ENCODE peak calls at places on chromosome 19, in nine cellular contexts. F is choroid plexus epithelial cell, I is A549, H is GM12865, K is progenitor cell of endocrine pancreas, S is Calu3, D is dorsolateral prefrontal cortex, E is endodermal cell, L is left lung. G is an unnamed sample.

GRCh38 chr19:1453525-1454371 is 3.8 kb downstream of the APC2 start:
- DNase-seq in F (no peak), I (no peak), H (no peak), S (no peak), K (no peak), L (no peak), E (peak), D (peak), G (no peak)

GRCh38 chr19:52234406-52234805 is 35.0 kb upstream of the ZNF766 start:
- DNase-seq in E (no peak), S (no peak), H (no peak), K (no peak), F (no peak), L (no peak), D (no peak), I (no peak), G (no peak)

GRCh38 chr19:17303940-17304267 is 679 bp upstream of the ABHD8 start:
- DNase-seq in D (no peak), I (no peak), F (no peak), S (no peak), L (no peak), E (no peak), H (no peak), K (no peak), G (no peak)

GRCh38 chr19:33639034-33639681 is 17.4 kb downstream of the CHST8 start:
- DNase-seq in F (no peak), L (no peak), S (no peak), I (no peak), E (no peak), H (no peak), D (no peak), K (no peak), G (no peak)

GRCh38 chr19:47580397-47580796 is 7.4 kb upstream of the ZNF541 start:
- DNase-seq in H (no peak), E (no peak), S (no peak), L (no peak), F (no peak), D (no peak), I (no peak), K (no peak), G (no peak)

GRCh38 chr19:13929340-13929739 is 8.9 kb downstream of the PODNL1 start:
- DNase-seq in S (no peak), E (no peak), I (no peak), H (no peak), F (no peak), L (no peak), K (no peak), D (no peak), G (no peak)

GRCh38 chr19:18657590-18658365 is 20.9 kb downstream of the KLHL26 start:
- DNase-seq in D (no peak), H (peak), E (peak), L (peak), K (no peak), S (no peak), F (peak), I (no peak), G (no peak)

GRCh38 chr19:2150794-2151338 is 500 bp downstream of the AP3D1 start:
- DNase-seq in I (no peak), S (no peak), L (no peak), H (peak), F (no peak), E (no peak), K (peak), D (no peak), G (no peak)

GRCh38 chr19:45508931-45509691 is 1.8 kb downstream of the VASP start:
- DNase-seq in S (peak), L (peak), I (peak), F (peak), D (no peak), E (peak), H (peak), K (no peak), G (peak)

GRCh38 chr19:2144190-2144589 is 7.2 kb downstream of the AP3D1 start:
- DNase-seq in H (no peak), K (no peak), I (no peak), L (no peak), E (no peak), F (no peak), S (no peak), D (no peak), G (no peak)

GRCh38 chr19:46728208-46728607 is 11.3 kb upstream of the PRKD2 start:
- DNase-seq in S (no peak), L (no peak), I (no peak), D (no peak), K (no peak), E (no peak), F (no peak), H (no peak), G (no peak)

GRCh38 chr19:37551123-37551993 is 43.2 kb downstream of the ZNF571 start:
- DNase-seq in L (no peak), I (no peak), D (no peak), K (no peak), S (no peak), F (peak), E (peak), H (peak), G (peak)

GRCh38 chr19:42497492-42498226 is 30.6 kb downstream of the CEACAM1 start:
- DNase-seq in H (peak), D (no peak), F (no peak), K (peak), L (no peak), S (peak), I (peak), E (no peak), G (no peak)

GRCh38 chr19:2549701-2550191 is 73.8 kb downstream of the GADD45B start:
- DNase-seq in I (no peak), K (no peak), D (peak), H (no peak), F (peak), S (no peak), E (no peak), L (peak), G (no peak)

GRCh38 chr19:23991170-23991569 is 76.5 kb downstream of the ZNF726 start:
- DNase-seq in H (no peak), D (no peak), F (peak), L (no peak), K (no peak), I (no peak), E (no peak), S (peak), G (no peak)

GRCh38 chr19:532578-533484 is 1.3 kb downstream of the CDC34 start:
- DNase-seq in H (peak), I (peak), L (no peak), E (peak), F (peak), D (peak), S (peak), K (no peak), G (no peak)

GRCh38 chr19:4684312-4685095 is 14.4 kb upstream of the MYDGF start:
- DNase-seq in F (no peak), L (no peak), D (peak), H (no peak), E (no peak), I (no peak), S (no peak), K (no peak), G (no peak)

GRCh38 chr19:7833225-7834156 is 3.5 kb downstream of the EVI5L start:
- DNase-seq in D (peak), I (no peak), E (no peak), K (no peak), H (no peak), S (peak), F (peak), L (peak), G (no peak)

GRCh38 chr19:2815923-2816322 is 3.7 kb upstream of the ZNF554 start:
- DNase-seq in D (no peak), H (no peak), K (no peak), I (no peak), E (no peak), L (no peak), S (no peak), F (no peak), G (no peak)

GRCh38 chr19:29527500-29528328 is 1.9 kb downstream of the VSTM2B start:
- DNase-seq in I (peak), S (no peak), K (no peak), F (no peak), E (no peak), H (no peak), L (no peak), D (no peak), G (no peak)

GRCh38 chr19:39083599-39083982 is 577 bp upstream of the ACP7 start:
- DNase-seq in E (peak), H (no peak), D (no peak), S (no peak), L (no peak), F (no peak), K (no peak), I (no peak), G (no peak)

GRCh38 chr19:29779921-29780320 is 31.9 kb upstream of the CCNE1 start:
- DNase-seq in I (no peak), D (no peak), L (no peak), F (no peak), E (peak), K (no peak), S (no peak), H (peak), G (no peak)

GRCh38 chr19:12784394-12784870 is 6.9 kb upstream of the JUNB start:
- DNase-seq in L (no peak), E (no peak), I (no peak), K (no peak), F (no peak), H (peak), S (peak), D (no peak), G (no peak)

GRCh38 chr19:18429717-18430416 is 8.1 kb downstream of the ISYNA1 start:
- DNase-seq in E (peak), K (no peak), D (no peak), I (no peak), H (no peak), F (peak), S (no peak), L (no peak), G (no peak)

GRCh38 chr19:1016647-1017114 is 4.2 kb downstream of the TMEM259 start:
- DNase-seq in K (no peak), H (no peak), D (no peak), E (no peak), S (no peak), F (peak), I (no peak), L (no peak), G (no peak)

GRCh38 chr19:38183227-38183914 is 40.7 kb downstream of the DPF1 start:
- DNase-seq in K (no peak), F (peak), S (no peak), E (peak), H (no peak), D (no peak), L (no peak), I (no peak), G (no peak)

GRCh38 chr19:47257411-47258169 is 1.3 kb downstream of the CCDC9 start:
- DNase-seq in K (no peak), D (no peak), H (no peak), L (no peak), I (no peak), S (no peak), E (no peak), F (no peak), G (no peak)

GRCh38 chr19:4597975-4598671 is 38.6 kb upstream of the SEMA6B start:
- DNase-seq in H (peak), K (no peak), L (no peak), S (peak), D (no peak), F (no peak), E (peak), I (peak), G (no peak)

GRCh38 chr19:14015454-14016035 is 9.4 kb upstream of the RFX1 start:
- DNase-seq in D (no peak), F (no peak), L (no peak), K (no peak), E (no peak), H (peak), S (no peak), I (no peak), G (no peak)

GRCh38 chr19:35991731-35992450 is 3.1 kb upstream of the SDHAF1 start:
- DNase-seq in K (no peak), E (no peak), L (no peak), D (no peak), I (no peak), S (no peak), F (no peak), H (no peak), G (no peak)

GRCh38 chr19:30799854-30800755 is 427.9 kb downstream of the ZNF536 start:
- DNase-seq in I (peak), K (peak), H (no peak), L (peak), D (peak), E (peak), F (no peak), S (no peak), G (no peak)

GRCh38 chr19:45960595-45961235 is 12.9 kb downstream of the NOVA2 start:
- DNase-seq in S (peak), H (no peak), E (peak), K (no peak), F (no peak), I (no peak), L (no peak), D (no peak), G (no peak)

GRCh38 chr19:51339687-51340656 is 2.0 kb downstream of the VSIG10L start:
- DNase-seq in D (peak), F (peak), H (peak), L (peak), I (peak), S (peak), K (peak), E (peak), G (peak)

GRCh38 chr19:35869327-35870123 is 1.2 kb downstream of the APLP1 start:
- DNase-seq in E (peak), K (peak), L (peak), F (peak), S (peak), H (peak), I (peak), D (peak), G (peak)

GRCh38 chr19:14558370-14559066 is 13.3 kb downstream of the NDUFB7 start:
- DNase-seq in L (no peak), H (no peak), E (no peak), S (no peak), I (no peak), F (no peak), D (no peak), K (no peak), G (no peak)

GRCh38 chr19:14683439-14683838 is 6.4 kb upstream of the ZNF333 start:
- DNase-seq in E (no peak), L (peak), H (no peak), D (no peak), K (no peak), I (no peak), F (no peak), S (no peak), G (no peak)

GRCh38 chr19:58362272-58362994 is at the start of gene ZNF497:
- DNase-seq in F (peak), S (peak), E (peak), I (peak), D (peak), H (peak), K (peak), L (peak), G (peak)

GRCh38 chr19:6476155-6476895 is 5.3 kb downstream of the DENND1C start:
- DNase-seq in K (peak), L (peak), F (peak), H (peak), I (peak), D (peak), S (peak), E (peak), G (peak)
- TF ChIP-seq CTCF in K (no peak), L (no peak), F (no peak), H (no peak), I (no peak), D (no peak), S (no peak), E (no peak), G (no peak)

DNA sequence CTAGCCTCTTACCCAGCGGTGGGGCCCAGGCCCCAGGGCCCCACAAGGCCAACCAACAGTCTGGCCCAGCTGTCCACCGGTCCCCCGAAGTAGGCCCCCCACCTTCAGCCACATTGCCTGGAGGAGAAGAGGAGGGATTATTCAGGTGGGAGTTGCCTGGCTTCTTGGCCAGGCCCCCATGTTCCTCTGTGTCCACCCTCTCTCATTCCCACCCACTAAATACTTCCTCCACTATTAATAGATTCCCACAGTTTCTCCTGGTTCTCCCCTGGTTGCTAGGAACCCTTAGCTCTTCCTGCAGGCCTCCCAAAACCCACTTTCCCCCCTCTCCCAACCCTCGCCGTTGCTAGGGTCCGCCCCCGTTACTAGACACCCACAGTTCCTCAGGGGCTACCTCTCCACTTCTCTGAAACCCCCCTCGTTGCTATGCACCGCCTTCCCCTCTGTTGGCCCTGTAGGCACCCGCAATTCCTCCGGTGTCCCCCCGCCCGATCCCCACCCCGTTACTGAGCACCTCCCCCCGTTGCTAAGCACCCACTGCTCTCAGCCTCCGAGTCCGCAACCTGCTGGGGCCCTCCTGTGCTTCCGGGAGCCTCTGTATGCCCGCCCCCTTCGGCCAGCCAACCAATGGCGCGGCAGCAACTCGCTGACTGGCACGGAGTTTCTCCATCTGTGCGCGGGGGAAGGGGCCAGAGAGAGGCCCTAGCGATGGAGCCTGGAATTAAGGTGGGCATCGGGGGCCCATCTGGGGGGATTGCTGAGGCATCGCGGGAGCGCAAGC is 2.0 kb downstream of the COQ8B start:
- DNase-seq in I (peak), F (peak), L (peak), D (peak), S (peak), E (peak), K (peak), H (peak), G (peak)
- TF ChIP-seq CTCF in I (no peak), F (no peak), L (no peak), D (no peak), S (no peak), E (peak), K (no peak), H (no peak), G (no peak)

GRCh38 chr19:40530091-40530901 is 46.4 kb upstream of the SHKBP1 start:
- DNase-seq in K (peak), I (peak), H (no peak), S (peak), L (no peak), F (no peak), D (no peak), E (peak), G (no peak)
- TF ChIP-seq CTCF in K (no peak), I (peak), H (no peak), S (peak), L (no peak), F (peak), D (no peak), E (peak), G (no peak)

GRCh38 chr19:43755256-43755801 is 567 bp upstream of the SMG9 start:
- DNase-seq in K (peak), F (peak), H (peak), L (peak), I (peak), D (peak), S (peak), E (peak), G (peak)

GRCh38 chr19:43760941-43761340 is 6.2 kb upstream of the SMG9 start:
- DNase-seq in D (no peak), E (no peak), H (no peak), F (peak), L (no peak), S (no peak), K (no peak), I (no peak), G (no peak)

GRCh38 chr19:43763473-43763939 is 8.7 kb upstream of the SMG9 start:
- DNase-seq in L (no peak), F (peak), K (no peak), S (no peak), H (peak), E (no peak), I (no peak), D (no peak), G (no peak)

GRCh38 chr19:43762814-43763213 is 8.1 kb upstream of the SMG9 start:
- DNase-seq in K (no peak), H (no peak), E (no peak), L (no peak), D (no peak), I (no peak), F (no peak), S (no peak), G (no peak)

GRCh38 chr19:43759515-43759914 is 4.8 kb upstream of the SMG9 start:
- DNase-seq in K (no peak), F (peak), H (peak), S (no peak), L (no peak), I (peak), E (peak), D (no peak), G (no peak)
- TF ChIP-seq CTCF in K (peak), F (peak), H (peak), S (peak), L (no peak), I (peak), E (peak), D (no peak), G (no peak)

GRCh38 chr19:55638864-55639359 is 1.9 kb upstream of the ZNF580 start:
- DNase-seq in F (peak), E (peak), S (peak), L (no peak), D (no peak), H (peak), I (peak), K (no peak), G (no peak)
- TF ChIP-seq CTCF in F (peak), E (peak), S (peak), L (no peak), D (peak), H (peak), I (peak), K (peak), G (no peak)

DNA sequence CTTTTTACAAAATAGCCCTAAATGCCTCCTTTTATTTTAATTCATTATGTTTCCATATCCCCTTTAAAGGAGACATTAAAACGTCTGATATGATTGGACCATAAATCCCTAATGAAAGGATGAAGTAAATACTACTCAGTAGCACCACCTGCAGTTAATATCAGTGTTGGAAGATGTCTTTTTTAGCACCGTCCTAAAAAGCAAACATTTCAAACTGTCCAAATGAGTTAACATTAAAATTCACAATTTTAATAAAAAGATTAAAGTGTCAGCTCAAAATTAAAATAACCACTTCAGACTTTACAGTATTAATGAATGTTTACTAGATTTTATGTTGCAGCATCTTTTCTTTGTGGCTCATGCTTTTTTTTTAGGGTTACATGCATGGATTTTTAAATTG is 12.3 kb downstream of the ZNF507 start:
- DNase-seq in K (no peak), S (no peak), H (no peak), F (peak), D (no peak), L (no peak), I (peak), E (no peak), G (no peak)
- TF ChIP-seq CTCF in K (peak), S (peak), H (no peak), F (peak), D (no peak), L (no peak), I (peak), E (peak), G (no peak)

DNA sequence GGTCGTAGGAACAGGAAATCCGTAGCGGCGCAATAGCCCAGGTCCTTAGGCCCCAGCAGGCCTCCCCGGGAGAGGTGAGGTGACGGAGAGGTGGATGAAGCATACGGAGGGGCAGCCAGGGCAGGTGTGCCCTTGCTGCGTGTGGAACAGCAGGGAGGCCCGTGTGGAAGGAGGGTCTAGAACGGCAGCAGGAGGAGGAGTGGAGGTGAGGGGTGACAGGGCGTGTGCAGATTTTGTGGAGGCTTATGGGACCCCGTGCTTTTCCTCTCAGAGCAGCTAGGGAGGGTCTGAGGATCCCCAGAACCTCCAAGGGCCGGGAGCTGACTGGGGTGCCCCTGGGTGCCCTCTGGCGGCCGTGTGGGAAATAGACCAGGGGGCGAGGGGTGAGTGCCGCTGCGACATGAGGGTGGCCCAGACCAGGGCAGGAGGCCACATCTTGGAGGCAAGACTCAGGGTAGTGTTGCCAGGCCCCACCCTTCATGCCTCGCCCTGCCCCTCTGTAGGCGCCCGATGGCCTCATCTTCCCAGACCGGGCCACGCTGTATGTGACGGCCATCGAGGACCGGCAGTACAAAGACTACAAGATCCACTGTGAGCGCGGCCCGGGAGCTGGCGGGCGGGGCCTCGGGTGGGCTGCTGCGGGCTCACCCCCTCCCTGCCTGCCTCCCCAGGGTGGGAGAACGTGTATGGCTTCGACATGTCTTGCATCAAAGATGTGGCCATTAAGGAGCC is 5.0 kb upstream of the ADM5 start:
- DNase-seq in S (peak), I (peak), D (no peak), H (peak), L (no peak), E (peak), F (no peak), K (no peak), G (no peak)
- TF ChIP-seq CTCF in S (peak), I (peak), D (no peak), H (peak), L (no peak), E (peak), F (peak), K (peak), G (no peak)

GRCh38 chr19:11530432-11530831 is 1.5 kb upstream of the ECSIT start:
- DNase-seq in D (peak), K (no peak), F (peak), E (peak), L (peak), H (peak), S (peak), I (peak), G (no peak)
- TF ChIP-seq CTCF in D (peak), K (peak), F (peak), E (peak), L (no peak), H (peak), S (no peak), I (no peak), G (no peak)

G was measured in activated B cell treated with CpG ODN at 0.5 μM for 24 hours.